ENCODE peak calls at places on chromosomes 13 and 19, in seven cellular contexts. One of them, this sample, is unnamed.
A peak's percentile ranks its signal among the peaks of the same experiment; 100 is the strongest.

GRCh38 chr13:110442946-110443632 is 118.4 kb downstream of the RAB20 start:
- DNase-seq in IMR-90: peak; percentile 75
- DNase-seq in mucosa of descending colon: no peak
- DNase-seq in astrocyte: peak; percentile 41
- DNase-seq in Caco-2: no peak
- DNase-seq in uterus: no peak
- DNase-seq in prostate gland: no peak
- DNase-seq in this sample: no peak

GRCh38 chr13:105464249-105464648 is 1071.2 kb downstream of the EFNB2 start:
- DNase-seq in prostate gland: no peak
- DNase-seq in astrocyte: peak; percentile 56
- DNase-seq in Caco-2: no peak
- DNase-seq in mucosa of descending colon: no peak
- DNase-seq in uterus: no peak
- DNase-seq in IMR-90: peak; percentile 43
- DNase-seq in this sample: no peak

GRCh38 chr13:106038752-106039151 is 496.7 kb downstream of the EFNB2 start:
- DNase-seq in prostate gland: no peak
- DNase-seq in astrocyte: peak; percentile 91
- DNase-seq in IMR-90: peak; percentile 90
- DNase-seq in uterus: no peak
- DNase-seq in Caco-2: no peak
- DNase-seq in mucosa of descending colon: no peak
- DNase-seq in this sample: no peak

GRCh38 chr19:39167461-39168257 is 29.1 kb upstream of the NCCRP1 start:
- DNase-seq in uterus: no peak
- DNase-seq in Caco-2: peak; percentile 64
- DNase-seq in IMR-90: no peak
- DNase-seq in astrocyte: no peak
- DNase-seq in prostate gland: peak; percentile 73
- DNase-seq in mucosa of descending colon: peak; percentile 51
- DNase-seq in this sample: no peak

GRCh38 chr13:33169273-33169980 is 116.1 kb downstream of the STARD13 start:
- DNase-seq in Caco-2: no peak
- DNase-seq in astrocyte: peak; percentile 95
- DNase-seq in mucosa of descending colon: no peak
- DNase-seq in IMR-90: peak; percentile 93
- DNase-seq in uterus: no peak
- DNase-seq in prostate gland: no peak
- DNase-seq in this sample: no peak

GRCh38 chr13:28753208-28753892 is 34.6 kb upstream of the SLC46A3 start:
- DNase-seq in Caco-2: peak; percentile 84
- DNase-seq in astrocyte: peak; percentile 83
- DNase-seq in uterus: no peak
- DNase-seq in IMR-90: peak; percentile 91
- DNase-seq in mucosa of descending colon: peak; percentile 62
- DNase-seq in prostate gland: peak; percentile 17
- DNase-seq in this sample: peak; percentile 35

GRCh38 chr13:77492982-77493381 is 42.5 kb upstream of the SCEL start:
- DNase-seq in astrocyte: peak; percentile 28
- DNase-seq in IMR-90: no peak
- DNase-seq in prostate gland: no peak
- DNase-seq in Caco-2: no peak
- DNase-seq in uterus: no peak
- DNase-seq in mucosa of descending colon: peak; percentile 25
- DNase-seq in this sample: no peak

GRCh38 chr13:87005511-87005910 is 665.7 kb upstream of the SLITRK5 start:
- DNase-seq in astrocyte: no peak
- DNase-seq in uterus: no peak
- DNase-seq in IMR-90: no peak
- DNase-seq in prostate gland: no peak
- DNase-seq in mucosa of descending colon: no peak
- DNase-seq in Caco-2: no peak
- DNase-seq in this sample: no peak

GRCh38 chr13:73060251-73061160 is 1.7 kb downstream of the KLF5 start:
- DNase-seq in prostate gland: peak; percentile 33
- DNase-seq in mucosa of descending colon: peak; percentile 48
- DNase-seq in IMR-90: peak; percentile 82
- DNase-seq in astrocyte: peak; percentile 82
- DNase-seq in Caco-2: no peak
- DNase-seq in uterus: peak; percentile 22
- DNase-seq in this sample: no peak

GRCh38 chr19:35460608-35461007 is 12.6 kb downstream of the FFAR2 start:
- DNase-seq in IMR-90: no peak
- DNase-seq in astrocyte: no peak
- DNase-seq in mucosa of descending colon: no peak
- DNase-seq in uterus: no peak
- DNase-seq in Caco-2: no peak
- DNase-seq in prostate gland: no peak
- DNase-seq in this sample: no peak

GRCh38 chr13:20412761-20413355 is 112.8 kb downstream of the CRYL1 start:
- DNase-seq in prostate gland: no peak
- DNase-seq in uterus: no peak
- DNase-seq in IMR-90: peak; percentile 71
- DNase-seq in Caco-2: no peak
- DNase-seq in astrocyte: no peak
- DNase-seq in mucosa of descending colon: no peak
- DNase-seq in this sample: peak; percentile 15

GRCh38 chr19:8609210-8610040 is 1.1 kb downstream of the ADAMTS10 start:
- DNase-seq in mucosa of descending colon: peak; percentile 53
- DNase-seq in prostate gland: no peak
- DNase-seq in IMR-90: peak; percentile 60
- DNase-seq in Caco-2: no peak
- DNase-seq in uterus: peak; percentile 52
- DNase-seq in astrocyte: peak; percentile 81
- DNase-seq in this sample: no peak

GRCh38 chr13:102847272-102848234 is 1.7 kb downstream of the ERCC5 start:
- DNase-seq in IMR-90: peak; percentile 54
- DNase-seq in prostate gland: no peak
- DNase-seq in uterus: no peak
- DNase-seq in Caco-2: no peak
- DNase-seq in mucosa of descending colon: no peak
- DNase-seq in astrocyte: peak; percentile 14
- DNase-seq in this sample: peak; percentile 19

GRCh38 chr13:51246411-51247298 is 24.5 kb downstream of the FAM124A start:
- DNase-seq in prostate gland: peak; percentile 43
- DNase-seq in Caco-2: no peak
- DNase-seq in IMR-90: no peak
- DNase-seq in astrocyte: no peak
- DNase-seq in uterus: no peak
- DNase-seq in mucosa of descending colon: no peak
- DNase-seq in this sample: no peak

GRCh38 chr13:34577051-34577450 is 365.0 kb upstream of the NBEA start:
- DNase-seq in mucosa of descending colon: no peak
- DNase-seq in IMR-90: no peak
- DNase-seq in Caco-2: no peak
- DNase-seq in uterus: no peak
- DNase-seq in prostate gland: no peak
- DNase-seq in astrocyte: peak; percentile 70
- DNase-seq in this sample: peak; percentile 51

GRCh38 chr19:33459220-33459619 is 62.4 kb downstream of the PEPD start:
- DNase-seq in astrocyte: no peak
- DNase-seq in mucosa of descending colon: no peak
- DNase-seq in uterus: no peak
- DNase-seq in prostate gland: no peak
- DNase-seq in Caco-2: peak; percentile 17
- DNase-seq in IMR-90: no peak
- DNase-seq in this sample: no peak

GRCh38 chr19:40822161-40822560 is 23.2 kb downstream of the EGLN2 start:
- DNase-seq in prostate gland: no peak
- DNase-seq in Caco-2: peak; percentile 26
- DNase-seq in astrocyte: no peak
- DNase-seq in mucosa of descending colon: no peak
- DNase-seq in uterus: no peak
- DNase-seq in IMR-90: no peak
- DNase-seq in this sample: no peak

GRCh38 chr13:93259527-93260080 is 33.0 kb downstream of the GPC6 start:
- DNase-seq in prostate gland: no peak
- DNase-seq in mucosa of descending colon: no peak
- DNase-seq in Caco-2: no peak
- DNase-seq in uterus: no peak
- DNase-seq in astrocyte: peak; percentile 29
- DNase-seq in IMR-90: peak; percentile 15
- DNase-seq in this sample: no peak

GRCh38 chr19:48190288-48191284 is 20.1 kb downstream of the ZSWIM9 start:
- DNase-seq in astrocyte: peak; percentile 94
- DNase-seq in Caco-2: peak; percentile 95
- DNase-seq in mucosa of descending colon: peak; percentile 17
- DNase-seq in prostate gland: no peak
- DNase-seq in uterus: no peak
- DNase-seq in IMR-90: peak; percentile 82
- DNase-seq in this sample: no peak

GRCh38 chr19:3006075-3006767 is 22.9 kb downstream of the TLE2 start:
- DNase-seq in IMR-90: no peak
- DNase-seq in prostate gland: no peak
- DNase-seq in Caco-2: peak; percentile 75
- DNase-seq in astrocyte: no peak
- DNase-seq in uterus: no peak
- DNase-seq in mucosa of descending colon: peak; percentile 30
- DNase-seq in this sample: no peak

GRCh38 chr19:19212866-19213265 is 1.1 kb downstream of the NCAN start:
- DNase-seq in uterus: no peak
- DNase-seq in mucosa of descending colon: no peak
- DNase-seq in prostate gland: no peak
- DNase-seq in Caco-2: no peak
- DNase-seq in IMR-90: no peak
- DNase-seq in astrocyte: no peak
- DNase-seq in this sample: no peak

GRCh38 chr13:20475927-20476691 is 49.5 kb downstream of the CRYL1 start:
- DNase-seq in astrocyte: peak; percentile 38
- DNase-seq in Caco-2: no peak
- DNase-seq in IMR-90: no peak
- DNase-seq in mucosa of descending colon: peak; percentile 24
- DNase-seq in prostate gland: peak; percentile 26
- DNase-seq in uterus: no peak
- DNase-seq in this sample: peak; percentile 85

GRCh38 chr19:44111910-44112463 is 1.2 kb upstream of the ZNF225 start:
- DNase-seq in prostate gland: no peak
- DNase-seq in astrocyte: peak; percentile 93
- DNase-seq in Caco-2: peak; percentile 61
- DNase-seq in uterus: no peak
- DNase-seq in IMR-90: peak; percentile 92
- DNase-seq in mucosa of descending colon: no peak
- DNase-seq in this sample: no peak

GRCh38 chr19:30214651-30215051 is 157.5 kb upstream of the ZNF536 start:
- DNase-seq in astrocyte: no peak
- DNase-seq in Caco-2: no peak
- DNase-seq in mucosa of descending colon: no peak
- DNase-seq in prostate gland: no peak
- DNase-seq in IMR-90: no peak
- DNase-seq in uterus: no peak
- DNase-seq in this sample: no peak

GRCh38 chr19:5287066-5287465 is 53.5 kb downstream of the PTPRS start:
- DNase-seq in uterus: no peak
- DNase-seq in astrocyte: no peak
- DNase-seq in prostate gland: no peak
- DNase-seq in Caco-2: no peak
- DNase-seq in mucosa of descending colon: no peak
- DNase-seq in IMR-90: no peak
- DNase-seq in this sample: no peak

GRCh38 chr19:5291588-5292193 is 48.9 kb downstream of the PTPRS start:
- DNase-seq in IMR-90: no peak
- DNase-seq in prostate gland: no peak
- DNase-seq in uterus: no peak
- DNase-seq in mucosa of descending colon: no peak
- DNase-seq in Caco-2: no peak
- DNase-seq in astrocyte: no peak
- DNase-seq in this sample: no peak

GRCh38 chr19:5290336-5291262 is 50.0 kb downstream of the PTPRS start:
- DNase-seq in prostate gland: no peak
- DNase-seq in uterus: no peak
- DNase-seq in astrocyte: no peak
- DNase-seq in Caco-2: no peak
- DNase-seq in mucosa of descending colon: no peak
- DNase-seq in IMR-90: no peak
- DNase-seq in this sample: no peak

GRCh38 chr19:5288347-5288739 is 52.3 kb downstream of the PTPRS start:
- DNase-seq in IMR-90: no peak
- DNase-seq in uterus: no peak
- DNase-seq in mucosa of descending colon: no peak
- DNase-seq in astrocyte: no peak
- DNase-seq in prostate gland: no peak
- DNase-seq in Caco-2: no peak
- DNase-seq in this sample: no peak

GRCh38 chr19:5289060-5289990 is 51.3 kb downstream of the PTPRS start:
- DNase-seq in Caco-2: no peak
- DNase-seq in mucosa of descending colon: no peak
- DNase-seq in prostate gland: no peak
- DNase-seq in astrocyte: no peak
- DNase-seq in IMR-90: no peak
- DNase-seq in uterus: no peak
- DNase-seq in this sample: no peak
- H3K4me1 ChIP-seq in Caco-2: no peaks in the 10 kb centered on the region
- H3K4me1 ChIP-seq in mucosa of descending colon: peaks cover 11% of the 10 kb centered on the region
- H3K4me1 ChIP-seq in prostate gland: peaks cover 11% of the 10 kb centered on the region
- H3K4me1 ChIP-seq in astrocyte: peaks cover 19% of the 10 kb centered on the region
- H3K4me1 ChIP-seq in IMR-90: peaks cover 10% of the 10 kb centered on the region
- H3K4me1 ChIP-seq in uterus: peaks cover 35% of the 10 kb centered on the region
- H3K4me1 ChIP-seq in this sample: no peaks in the 10 kb centered on the region

GRCh38 chr13:114057131-114058050 is 75.0 kb downstream of the RASA3 start:
- DNase-seq in astrocyte: no peak
- DNase-seq in Caco-2: no peak
- DNase-seq in mucosa of descending colon: no peak
- DNase-seq in IMR-90: no peak
- DNase-seq in uterus: no peak
- DNase-seq in prostate gland: no peak
- DNase-seq in this sample: no peak
- H3K4me3 ChIP-seq in astrocyte: no peak overlapping the region
- H3K4me3 ChIP-seq in Caco-2: no peak overlapping the region
- H3K4me3 ChIP-seq in mucosa of descending colon: no peak overlapping the region
- H3K4me3 ChIP-seq in IMR-90: no peak overlapping the region
- H3K4me3 ChIP-seq in uterus: no peak overlapping the region
- H3K4me3 ChIP-seq in prostate gland: no peak overlapping the region
- H3K4me3 ChIP-seq in this sample: no peak overlapping the region

DNA sequence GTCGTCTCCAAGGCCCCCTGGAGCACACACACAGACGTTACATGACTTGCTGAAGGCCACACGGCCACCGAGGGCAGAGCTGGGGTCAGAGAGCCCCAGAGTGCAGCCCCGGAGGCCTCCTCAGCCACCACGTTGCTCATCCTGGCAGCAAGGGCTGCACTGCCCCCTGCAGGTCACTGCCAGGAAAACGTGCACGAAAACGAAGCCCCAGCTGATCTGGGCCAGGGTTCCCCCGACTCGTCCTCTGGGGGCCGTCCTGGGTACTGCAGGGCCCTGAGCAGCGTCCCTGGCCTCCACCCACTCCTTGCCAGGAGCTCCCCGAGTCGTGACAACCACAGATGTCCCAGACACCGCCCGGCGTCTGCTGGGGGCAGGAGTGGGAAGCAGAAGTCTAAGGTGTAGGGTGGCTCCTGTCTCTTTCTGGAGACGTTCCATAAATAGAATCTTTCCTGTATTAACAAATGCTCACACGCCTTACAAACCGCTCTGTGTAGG is 3.4 kb downstream of the TPGS1 start:
- DNase-seq in uterus: peak; percentile 56
- DNase-seq in Caco-2: peak; percentile 82
- DNase-seq in mucosa of descending colon: peak; percentile 82
- DNase-seq in astrocyte: peak; percentile 58
- DNase-seq in prostate gland: no peak
- DNase-seq in IMR-90: peak; percentile 81
- DNase-seq in this sample: peak; percentile 94
- H3K4me1 ChIP-seq in uterus: peaks cover 7% of the 10 kb centered on the region
- H3K4me1 ChIP-seq in Caco-2: peaks cover 10% of the 10 kb centered on the region
- H3K4me1 ChIP-seq in mucosa of descending colon: peaks cover 33% of the 10 kb centered on the region
- H3K4me1 ChIP-seq in astrocyte: peaks cover 24% of the 10 kb centered on the region
- H3K4me1 ChIP-seq in prostate gland: peaks cover 5% of the 10 kb centered on the region
- H3K4me1 ChIP-seq in IMR-90: peaks cover 12% of the 10 kb centered on the region
- H3K4me1 ChIP-seq in this sample: peaks cover 59% of the 10 kb centered on the region

GRCh38 chr13:48506092-48506701 is 26.7 kb downstream of the RCBTB2 start:
- DNase-seq in IMR-90: no peak
- DNase-seq in Caco-2: no peak
- DNase-seq in prostate gland: peak; percentile 46
- DNase-seq in astrocyte: no peak
- DNase-seq in mucosa of descending colon: no peak
- DNase-seq in uterus: no peak
- DNase-seq in this sample: peak; percentile 49
- H3K4me3 ChIP-seq in IMR-90: no peak overlapping the region
- H3K4me3 ChIP-seq in Caco-2: no peak overlapping the region
- H3K4me3 ChIP-seq in prostate gland: no peak overlapping the region
- H3K4me3 ChIP-seq in astrocyte: no peak overlapping the region
- H3K4me3 ChIP-seq in mucosa of descending colon: no peak overlapping the region
- H3K4me3 ChIP-seq in uterus: no peak overlapping the region
- H3K4me3 ChIP-seq in this sample: peak overlapping the region; percentile 40